ENCODE peak calls at places on chromosomes 2 and 18, in five cellular contexts. Y is GM12878, R is fibroblast of lung, P is neural progenitor cell, K is astrocyte. X is an unnamed sample.

GRCh38 chr2:69933254-69933828 is 18.4 kb downstream of the MXD1 start:
- DNase-seq in Y (no peak), R (no peak), P (no peak), K (no peak), X (peak)

GRCh38 chr2:23713352-23713751 is 213.6 kb downstream of the ATAD2B start:
- DNase-seq in Y (no peak), R (no peak), P (no peak), K (no peak), X (no peak)

GRCh38 chr18:11761553-11761952 is 72.5 kb downstream of the GNAL start:
- DNase-seq in Y (no peak), R (no peak), P (peak), K (no peak), X (no peak)

GRCh38 chr18:73462092-73462491 is 594.3 kb upstream of the NETO1 start:
- DNase-seq in Y (no peak), R (peak), P (no peak), K (peak), X (no peak)

GRCh38 chr18:74123200-74123599 is 24.4 kb downstream of the FBXO15 start:
- DNase-seq in Y (no peak), R (no peak), P (no peak), K (no peak), X (no peak)

GRCh38 chr2:96538487-96539214 is 2.1 kb downstream of the ARID5A start:
- DNase-seq in Y (peak), R (peak), P (peak), K (peak), X (peak)

GRCh38 chr2:174328309-174329156 is 6.2 kb upstream of the SP9 start:
- DNase-seq in Y (no peak), R (no peak), P (peak), K (no peak), X (no peak)

GRCh38 chr2:112031916-112032582 is 23.0 kb upstream of the TMEM87B start:
- DNase-seq in Y (no peak), R (no peak), P (peak), K (no peak), X (peak)

GRCh38 chr2:218870984-218871344 is 9.7 kb upstream of the WNT10A start:
- DNase-seq in Y (no peak), R (no peak), P (no peak), K (no peak), X (no peak)
- TF ChIP-seq EZH2 in Y (no peak), R (no peak), P (no peak), K (no peak), X (no peak)

DNA sequence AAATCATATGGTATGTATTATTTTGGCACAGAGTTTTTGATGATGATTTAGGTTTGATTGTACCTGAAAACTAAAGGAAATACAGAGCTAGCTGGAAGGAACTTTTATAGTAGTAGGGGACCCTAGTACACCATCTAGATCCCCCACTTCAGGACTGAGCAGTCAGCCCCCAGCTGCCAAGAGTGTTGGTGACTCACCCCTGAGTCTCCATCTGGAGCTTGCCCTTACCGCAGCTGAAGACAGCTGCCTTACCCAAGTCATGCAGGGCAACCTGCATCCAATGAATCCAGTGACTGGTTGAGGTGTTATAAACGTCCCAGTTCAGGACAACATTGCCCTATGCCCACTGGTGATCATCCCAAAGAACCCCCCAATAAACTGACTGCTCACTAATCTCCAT is 15.3 kb downstream of the PMS1 start:
- DNase-seq in Y (no peak), R (peak), P (no peak), K (peak), X (no peak)
- H3K4me2 ChIP-seq in Y (no peak), R (no peak), P (no peak), K (peak), X (no peak)

GRCh38 chr2:219447242-219448098 is 12.8 kb downstream of the SPEG start:
- DNase-seq in Y (no peak), R (peak), P (no peak), K (peak), X (no peak)
- H3K9ac ChIP-seq in Y (no peak), R (no peak), P (no peak), K (no peak), X (no peak)

GRCh38 chr2:102637358-102637757 is 18.0 kb downstream of the SLC9A2 start:
- DNase-seq in Y (no peak), R (no peak), P (no peak), K (no peak), X (no peak)
- TF ChIP-seq EZH2 in Y (no peak), R (no peak), P (no peak), K (no peak), X (no peak)

GRCh38 chr2:120854014-120854620 is 118.4 kb downstream of the GLI2 start:
- DNase-seq in Y (no peak), R (no peak), P (no peak), K (no peak), X (no peak)
- H3K4me2 ChIP-seq in Y (no peak), R (no peak), P (no peak), K (no peak), X (no peak)

DNA sequence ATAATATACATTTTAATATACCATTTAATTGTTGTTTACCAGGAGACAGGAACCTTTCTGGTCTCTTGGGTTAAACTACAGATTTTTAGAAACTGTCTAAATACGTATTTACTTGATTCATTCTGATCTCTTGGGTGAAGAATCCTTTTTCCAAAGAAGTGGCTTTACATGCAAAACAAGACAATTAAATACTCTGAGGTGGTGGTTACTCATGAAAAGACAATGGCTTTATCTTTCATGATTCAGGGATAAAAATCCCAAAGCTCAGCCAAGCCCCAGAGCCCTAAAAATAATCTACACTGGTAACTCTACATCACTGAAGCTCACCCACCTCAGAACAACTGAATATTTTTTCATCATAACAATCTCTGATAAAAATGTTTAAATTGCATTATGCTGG is 128.3 kb upstream of the SERTAD2 start:
- DNase-seq in Y (no peak), R (peak), P (no peak), K (peak), X (no peak)
- H3K9ac ChIP-seq in Y (no peak), R (no peak), P (no peak), K (peak), X (no peak)